ENCODE peak calls at places on chromosomes 1 and 21, in eight cellular contexts. S, K, U, Q, V, I, B and F are unnamed samples.

GRCh38 chr21:26842976-26843911 is 2.0 kb downstream of the ADAMTS1 start:
- DNase-seq in S (no peak), K (peak), U (peak), Q (peak), V (peak), I (peak), B (peak), F (peak)

GRCh38 chr1:9252999-9253398 is 18.4 kb downstream of the H6PD start:
- DNase-seq in S (no peak), K (no peak), U (no peak), Q (no peak), V (no peak), I (no peak), B (peak), F (no peak)

GRCh38 chr1:87279966-87280535 is 48.6 kb upstream of the LMO4 start:
- DNase-seq in S (no peak), K (no peak), U (no peak), Q (no peak), V (peak), I (peak), B (no peak), F (no peak)

GRCh38 chr21:22556829-22557228 is 1558.6 kb downstream of the NCAM2 start:
- DNase-seq in S (no peak), K (no peak), U (no peak), Q (no peak), V (no peak), I (no peak), B (no peak), F (no peak)

GRCh38 chr1:42178249-42178648 is 13.7 kb upstream of the GUCA2A start:
- DNase-seq in S (no peak), K (no peak), U (no peak), Q (no peak), V (peak), I (no peak), B (no peak), F (no peak)

GRCh38 chr1:183619719-183620118 is 15.9 kb downstream of the ARPC5 start:
- DNase-seq in S (no peak), K (no peak), U (no peak), Q (no peak), V (no peak), I (no peak), B (no peak), F (no peak)

GRCh38 chr1:48610628-48611542 is 138.9 kb upstream of the SPATA6 start:
- DNase-seq in S (no peak), K (no peak), U (peak), Q (no peak), V (no peak), I (no peak), B (peak), F (no peak)

GRCh38 chr1:117367769-117368059 is 465 bp downstream of the MAN1A2 start:
- DNase-seq in S (no peak), K (no peak), U (no peak), Q (no peak), V (no peak), I (no peak), B (no peak), F (no peak)

GRCh38 chr1:39829791-39830533 is 41.3 kb upstream of the BMP8B start:
- DNase-seq in S (no peak), K (peak), U (no peak), Q (no peak), V (peak), I (no peak), B (no peak), F (no peak)